ENCODE peak calls at places on chromosomes 4 and X, in five cellular contexts. One of them, this sample, is unnamed.
A peak's percentile ranks its signal among the peaks of the same experiment; 100 is the strongest.

GRCh38 chrX:41045960-41046567 is 39.2 kb upstream of the USP9X start:
- DNase-seq in lower lobe of right lung: no peak
- DNase-seq in AG04449: no peak
- DNase-seq in nephron progenitor cell: no peak
- DNase-seq in left lung: no peak
- DNase-seq in this sample: no peak

GRCh38 chrX:9825129-9825865 is 39.1 kb downstream of the SHROOM2 start:
- DNase-seq in left lung: no peak
- DNase-seq in AG04449: no peak
- DNase-seq in nephron progenitor cell: no peak
- DNase-seq in lower lobe of right lung: no peak
- DNase-seq in this sample: no peak

GRCh38 chr4:152188801-152189200 is 347.1 kb downstream of the FBXW7 start:
- DNase-seq in AG04449: no peak
- DNase-seq in left lung: no peak
- DNase-seq in lower lobe of right lung: no peak
- DNase-seq in nephron progenitor cell: no peak
- DNase-seq in this sample: no peak

GRCh38 chr4:90198086-90198847 is 71.1 kb downstream of the CCSER1 start:
- DNase-seq in AG04449: no peak
- DNase-seq in nephron progenitor cell: no peak
- DNase-seq in lower lobe of right lung: no peak
- DNase-seq in left lung: no peak
- DNase-seq in this sample: no peak

GRCh38 chrX:39556056-39556455 is 541.7 kb downstream of the BCOR start:
- DNase-seq in lower lobe of right lung: no peak
- DNase-seq in nephron progenitor cell: no peak
- DNase-seq in AG04449: no peak
- DNase-seq in left lung: no peak
- DNase-seq in this sample: no peak

GRCh38 chr4:183905593-183906485 is 732 bp downstream of the STOX2 start:
- DNase-seq in nephron progenitor cell: peak; percentile 68
- DNase-seq in lower lobe of right lung: peak; percentile 56
- DNase-seq in left lung: peak; percentile 80
- DNase-seq in AG04449: no peak
- DNase-seq in this sample: peak; percentile 62

GRCh38 chrX:31147175-31147574 is 75.3 kb upstream of the FTHL17 start:
- DNase-seq in left lung: no peak
- DNase-seq in AG04449: no peak
- DNase-seq in lower lobe of right lung: no peak
- DNase-seq in nephron progenitor cell: no peak
- DNase-seq in this sample: no peak

GRCh38 chr4:118711047-118711446 is 25.9 kb downstream of the METTL14 start:
- DNase-seq in AG04449: no peak
- DNase-seq in lower lobe of right lung: no peak
- DNase-seq in nephron progenitor cell: no peak
- DNase-seq in left lung: no peak
- DNase-seq in this sample: no peak

GRCh38 chr4:150176559-150176958 is 98.3 kb downstream of the DCLK2 start:
- DNase-seq in lower lobe of right lung: no peak
- DNase-seq in left lung: no peak
- DNase-seq in nephron progenitor cell: no peak
- DNase-seq in AG04449: peak; percentile 66
- DNase-seq in this sample: no peak

GRCh38 chrX:34300871-34301270 is 168.8 kb upstream of the FAM47A start:
- DNase-seq in left lung: no peak
- DNase-seq in AG04449: no peak
- DNase-seq in nephron progenitor cell: peak; percentile 53
- DNase-seq in lower lobe of right lung: no peak
- DNase-seq in this sample: no peak

GRCh38 chr4:72843466-72843865 is 226.1 kb downstream of the COX18 start:
- DNase-seq in nephron progenitor cell: no peak
- DNase-seq in left lung: no peak
- DNase-seq in lower lobe of right lung: no peak
- DNase-seq in AG04449: no peak
- DNase-seq in this sample: no peak

GRCh38 chr4:47837582-47838294 is at the start of gene CORIN:
- DNase-seq in AG04449: no peak
- DNase-seq in nephron progenitor cell: peak; percentile 7
- DNase-seq in left lung: peak; percentile 85
- DNase-seq in lower lobe of right lung: peak; percentile 55
- DNase-seq in this sample: no peak

GRCh38 chr4:121192500-121192899 is 28.4 kb upstream of the TNIP3 start:
- DNase-seq in lower lobe of right lung: no peak
- DNase-seq in AG04449: no peak
- DNase-seq in nephron progenitor cell: peak; percentile 15
- DNase-seq in left lung: no peak
- DNase-seq in this sample: no peak

GRCh38 chr4:54330896-54331295 is 101.8 kb downstream of the PDGFRA start:
- DNase-seq in left lung: no peak
- DNase-seq in lower lobe of right lung: no peak
- DNase-seq in nephron progenitor cell: no peak
- DNase-seq in AG04449: no peak
- DNase-seq in this sample: no peak

GRCh38 chr4:156976147-156976546 is 4.5 kb upstream of the PDGFC start:
- DNase-seq in nephron progenitor cell: no peak
- DNase-seq in left lung: no peak
- DNase-seq in lower lobe of right lung: no peak
- DNase-seq in AG04449: no peak
- DNase-seq in this sample: no peak

GRCh38 chrX:40578039-40578438 is 2.7 kb upstream of the ATP6AP2 start:
- DNase-seq in nephron progenitor cell: no peak
- DNase-seq in AG04449: no peak
- DNase-seq in lower lobe of right lung: no peak
- DNase-seq in left lung: no peak
- DNase-seq in this sample: no peak

GRCh38 chr4:54433686-54434085 is 204.6 kb downstream of the PDGFRA start:
- DNase-seq in lower lobe of right lung: no peak
- DNase-seq in nephron progenitor cell: no peak
- DNase-seq in AG04449: no peak
- DNase-seq in left lung: no peak
- DNase-seq in this sample: no peak

GRCh38 chrX:112738347-112739033 is 58.8 kb upstream of the LHFPL1 start:
- DNase-seq in nephron progenitor cell: no peak
- DNase-seq in left lung: no peak
- DNase-seq in AG04449: no peak
- DNase-seq in lower lobe of right lung: no peak
- DNase-seq in this sample: no peak

GRCh38 chr4:170374770-170375169 is 285.0 kb upstream of the AADAT start:
- DNase-seq in nephron progenitor cell: peak; percentile 8
- DNase-seq in lower lobe of right lung: no peak
- DNase-seq in AG04449: no peak
- DNase-seq in left lung: no peak
- DNase-seq in this sample: no peak

GRCh38 chr4:102429553-102429952 is 71.6 kb upstream of the NFKB1 start:
- DNase-seq in AG04449: peak; percentile 44
- DNase-seq in nephron progenitor cell: no peak
- DNase-seq in lower lobe of right lung: no peak
- DNase-seq in left lung: no peak
- DNase-seq in this sample: no peak

GRCh38 chr4:102343964-102344519 is 1.2 kb downstream of the SLC39A8 start:
- DNase-seq in AG04449: no peak
- DNase-seq in lower lobe of right lung: peak; percentile 82
- DNase-seq in left lung: no peak
- DNase-seq in nephron progenitor cell: no peak
- DNase-seq in this sample: no peak

GRCh38 chr4:180150818-180151217 is 2092.4 kb upstream of the TENM3 start:
- DNase-seq in nephron progenitor cell: no peak
- DNase-seq in lower lobe of right lung: no peak
- DNase-seq in left lung: no peak
- DNase-seq in AG04449: no peak
- DNase-seq in this sample: no peak

GRCh38 chrX:69618803-69619202 is 2.9 kb downstream of the EDA start:
- DNase-seq in AG04449: no peak
- DNase-seq in nephron progenitor cell: peak; percentile 12
- DNase-seq in left lung: no peak
- DNase-seq in lower lobe of right lung: no peak
- DNase-seq in this sample: no peak

GRCh38 chrX:149846789-149847188 is 34.2 kb upstream of the MAGEA8 start:
- DNase-seq in left lung: no peak
- DNase-seq in AG04449: no peak
- DNase-seq in lower lobe of right lung: no peak
- DNase-seq in nephron progenitor cell: no peak
- DNase-seq in this sample: no peak

GRCh38 chrX:989959-990510 is 222.4 kb downstream of the CRLF2 start:
- DNase-seq in left lung: no peak
- DNase-seq in AG04449: peak; percentile 23
- DNase-seq in nephron progenitor cell: peak; percentile 78
- DNase-seq in lower lobe of right lung: no peak
- DNase-seq in this sample: peak; percentile 45

GRCh38 chr4:127832585-127832984 is 48.1 kb upstream of the PLK4 start:
- DNase-seq in AG04449: no peak
- DNase-seq in lower lobe of right lung: no peak
- DNase-seq in nephron progenitor cell: no peak
- DNase-seq in left lung: no peak
- DNase-seq in this sample: no peak

GRCh38 chr4:41575207-41575606 is 37.2 kb downstream of the LIMCH1 start:
- DNase-seq in AG04449: no peak
- DNase-seq in lower lobe of right lung: no peak
- DNase-seq in left lung: no peak
- DNase-seq in nephron progenitor cell: no peak
- DNase-seq in this sample: no peak

GRCh38 chrX:47807548-47807947 is 29.2 kb upstream of the ZNF81 start:
- DNase-seq in left lung: no peak
- DNase-seq in AG04449: no peak
- DNase-seq in lower lobe of right lung: no peak
- DNase-seq in nephron progenitor cell: no peak
- DNase-seq in this sample: no peak

GRCh38 chrX:120512627-120513026 is 43.5 kb upstream of the LAMP2 start:
- DNase-seq in nephron progenitor cell: no peak
- DNase-seq in left lung: no peak
- DNase-seq in AG04449: no peak
- DNase-seq in lower lobe of right lung: no peak
- DNase-seq in this sample: no peak

DNA sequence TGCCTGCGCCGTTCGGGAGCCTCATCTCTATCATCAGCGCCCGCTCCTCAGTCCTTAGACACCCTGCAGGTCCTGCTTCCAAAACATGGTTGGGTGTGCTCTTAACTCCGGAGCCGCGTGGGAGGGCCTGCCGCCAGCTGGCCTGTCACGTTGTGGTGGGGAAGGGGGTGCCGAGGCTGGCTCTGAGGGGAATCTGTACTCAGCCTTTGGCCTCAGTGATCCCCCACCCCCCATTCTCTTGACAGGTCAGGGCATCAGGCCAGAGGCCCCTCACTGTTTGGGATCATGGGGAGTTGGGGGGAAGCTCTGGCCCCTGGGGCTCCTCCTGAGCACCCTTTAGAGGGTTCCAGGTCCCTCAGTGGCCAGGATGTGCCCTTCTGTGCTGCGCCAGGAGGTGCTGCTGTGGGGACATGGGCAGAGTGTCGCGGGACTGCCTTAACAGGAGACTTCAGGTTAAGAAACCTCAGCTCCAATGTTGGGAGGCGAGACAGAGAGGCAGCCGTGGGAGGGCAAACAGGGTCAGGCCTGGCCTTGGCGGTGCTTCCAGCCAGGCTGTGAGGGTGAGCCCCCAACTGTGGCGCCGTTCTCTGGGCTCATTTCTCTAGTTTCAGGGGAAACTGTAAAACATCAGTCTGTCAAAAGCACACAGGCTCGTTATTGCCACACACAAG is 33.5 kb downstream of the TRMT44 start:
- DNase-seq in AG04449: no peak
- DNase-seq in nephron progenitor cell: no peak
- DNase-seq in lower lobe of right lung: no peak
- DNase-seq in left lung: no peak
- DNase-seq in this sample: no peak
- TF ChIP-seq CTCF in AG04449: no peak
- TF ChIP-seq CTCF in nephron progenitor cell: no peak
- TF ChIP-seq CTCF in lower lobe of right lung: no peak
- TF ChIP-seq CTCF in left lung: no peak
- TF ChIP-seq CTCF in this sample: no peak

DNA sequence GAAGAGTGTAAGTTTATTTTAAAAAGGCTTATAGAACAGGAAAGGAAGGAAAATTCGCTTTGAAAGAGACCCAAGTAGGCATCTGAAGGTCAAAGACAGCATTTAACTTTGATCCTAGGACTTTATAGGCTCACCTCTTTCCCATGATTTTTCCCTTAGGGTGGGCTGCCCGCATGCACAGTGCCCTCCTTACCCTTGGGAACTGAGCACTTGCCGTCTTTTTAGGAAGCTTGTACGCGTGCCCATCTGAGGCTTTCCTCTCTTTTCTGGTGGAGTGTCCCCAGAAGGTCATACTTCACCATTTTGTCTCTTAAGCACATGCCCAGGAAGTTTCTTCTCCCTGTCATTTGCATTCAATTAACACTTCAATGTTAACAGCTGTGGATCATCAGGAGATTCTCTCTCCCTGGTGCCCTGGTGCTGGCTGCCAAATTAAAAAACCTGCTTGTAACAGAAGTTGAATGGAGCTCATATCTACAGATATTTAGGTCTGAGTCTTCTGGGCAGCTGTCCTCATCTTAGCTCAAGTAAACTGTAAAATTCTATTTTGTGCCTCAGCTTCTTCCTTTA is 38.4 kb upstream of the IL9R start:
- DNase-seq in lower lobe of right lung: no peak
- DNase-seq in nephron progenitor cell: no peak
- DNase-seq in AG04449: no peak
- DNase-seq in left lung: no peak
- DNase-seq in this sample: no peak
- TF ChIP-seq CTCF in lower lobe of right lung: no peak
- TF ChIP-seq CTCF in nephron progenitor cell: no peak
- TF ChIP-seq CTCF in AG04449: no peak
- TF ChIP-seq CTCF in left lung: no peak
- TF ChIP-seq CTCF in this sample: no peak

GRCh38 chrX:129445436-129445835 is 77.9 kb downstream of the SMARCA1 start:
- DNase-seq in nephron progenitor cell: no peak
- DNase-seq in lower lobe of right lung: no peak
- DNase-seq in left lung: no peak
- DNase-seq in AG04449: no peak
- DNase-seq in this sample: no peak

GRCh38 chrX:129452523-129452922 is 70.8 kb downstream of the SMARCA1 start:
- DNase-seq in left lung: no peak
- DNase-seq in nephron progenitor cell: no peak
- DNase-seq in AG04449: no peak
- DNase-seq in lower lobe of right lung: no peak
- DNase-seq in this sample: no peak

GRCh38 chrX:129450123-129450522 is 73.2 kb downstream of the SMARCA1 start:
- DNase-seq in nephron progenitor cell: no peak
- DNase-seq in lower lobe of right lung: no peak
- DNase-seq in left lung: no peak
- DNase-seq in AG04449: no peak
- DNase-seq in this sample: no peak

DNA sequence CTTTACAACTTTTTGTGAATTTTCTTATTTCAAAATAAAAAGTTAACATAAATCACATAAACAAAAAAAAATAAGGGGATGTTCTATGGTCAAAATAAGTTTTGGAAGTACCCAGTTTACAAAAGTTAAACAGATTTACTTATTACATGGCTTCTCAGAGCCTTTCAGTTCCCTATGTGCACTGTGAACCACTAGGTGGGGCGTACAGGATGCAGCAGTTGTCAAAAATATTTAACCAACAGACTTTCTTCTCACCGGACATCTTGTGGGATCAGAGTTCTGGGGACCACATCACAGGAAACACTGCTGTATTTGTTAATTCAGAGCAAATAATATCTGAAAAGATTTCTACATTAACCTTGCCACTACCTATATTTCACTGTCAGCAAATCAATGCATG is 74.1 kb downstream of the SMARCA1 start:
- DNase-seq in nephron progenitor cell: no peak
- DNase-seq in lower lobe of right lung: no peak
- DNase-seq in left lung: no peak
- DNase-seq in AG04449: no peak
- DNase-seq in this sample: no peak
- TF ChIP-seq CTCF in nephron progenitor cell: no peak
- TF ChIP-seq CTCF in lower lobe of right lung: no peak
- TF ChIP-seq CTCF in left lung: no peak
- TF ChIP-seq CTCF in AG04449: no peak
- TF ChIP-seq CTCF in this sample: no peak

GRCh38 chr4:20682853-20683252 is 17.4 kb upstream of the PACRGL start:
- DNase-seq in left lung: no peak
- DNase-seq in lower lobe of right lung: no peak
- DNase-seq in nephron progenitor cell: no peak
- DNase-seq in AG04449: no peak
- DNase-seq in this sample: no peak
- TF ChIP-seq CTCF in left lung: no peak
- TF ChIP-seq CTCF in lower lobe of right lung: no peak
- TF ChIP-seq CTCF in nephron progenitor cell: no peak
- TF ChIP-seq CTCF in AG04449: no peak
- TF ChIP-seq CTCF in this sample: no peak

This sample was measured in mesothelial cell of epicardium.